ENCODE peak calls at places on chromosomes 2 and 18, in four cellular contexts. H, T, U and G are unnamed samples.

GRCh38 chr18:69985239-69985638 is 37.6 kb upstream of the CD226 start:
- DNase-seq in U (no peak), T (no peak), H (no peak), G (no peak)

GRCh38 chr18:56240405-56240804 is 398.0 kb downstream of the TXNL1 start:
- DNase-seq in U (no peak), T (no peak), H (no peak), G (no peak)

GRCh38 chr18:41484069-41484468 is 471.0 kb upstream of the PIK3C3 start:
- DNase-seq in H (no peak), T (no peak), U (peak), G (no peak)

GRCh38 chr2:182522428-182522896 is 95.6 kb upstream of the PDE1A start:
- DNase-seq in U (peak), T (no peak), H (no peak), G (peak)

GRCh38 chr2:149027602-149028250 is 10.8 kb upstream of the LYPD6B start:
- DNase-seq in H (no peak), U (no peak), T (no peak), G (no peak)

GRCh38 chr2:1995987-1996386 is 251.7 kb upstream of the PXDN start:
- DNase-seq in H (peak), T (no peak), U (no peak), G (no peak)

GRCh38 chr2:201357216-201357615 is at the start of gene FLACC1:
- DNase-seq in T (no peak), H (no peak), U (no peak), G (no peak)

GRCh38 chr18:48711651-48712486 is 173.0 kb downstream of the CTIF start:
- DNase-seq in H (peak), T (no peak), U (peak), G (no peak)

GRCh38 chr2:109156052-109156451 is 27.0 kb downstream of the SH3RF3 start:
- DNase-seq in T (no peak), H (no peak), U (no peak), G (no peak)

GRCh38 chr18:32847719-32848118 is 74.9 kb upstream of the KLHL14 start:
- DNase-seq in U (no peak), T (no peak), H (no peak), G (no peak)

GRCh38 chr2:179106342-179107178 is 56.6 kb upstream of the CCDC141 start:
- DNase-seq in H (no peak), U (peak), T (no peak), G (peak)

GRCh38 chr2:137888845-137889244 is 75.4 kb upstream of the HNMT start:
- DNase-seq in T (peak), U (peak), H (no peak), G (peak)

GRCh38 chr2:163887182-163887581 is 151.4 kb upstream of the FIGN start:
- DNase-seq in T (no peak), H (no peak), U (no peak), G (no peak)

GRCh38 chr2:27075219-27075871 is 3.1 kb upstream of the EMILIN1 start:
- DNase-seq in T (peak), H (peak), U (no peak), G (peak)

GRCh38 chr2:108588070-108588668 is 53.9 kb downstream of the LIMS1 start:
- DNase-seq in T (no peak), U (no peak), H (no peak), G (no peak)

GRCh38 chr18:58535340-58536186 is 93.3 kb downstream of the ALPK2 start:
- DNase-seq in U (no peak), H (peak), T (no peak), G (no peak)

GRCh38 chr2:235614900-235615712 is 121.3 kb downstream of the AGAP1 start:
- DNase-seq in U (no peak), H (no peak), T (no peak), G (no peak)

GRCh38 chr2:86562485-86562890 is 755 bp downstream of the CHMP3 start:
- DNase-seq in U (no peak), T (no peak), H (no peak), G (no peak)

GRCh38 chr18:30730915-30731314 is 311.6 kb downstream of the DSC3 start:
- DNase-seq in H (no peak), T (no peak), U (no peak), G (no peak)

GRCh38 chr2:42031281-42031680 is 16.5 kb upstream of the PKDCC start:
- DNase-seq in H (no peak), T (no peak), U (no peak), G (no peak)